ENCODE peak calls at places on chromosomes 4 and X, in nine cellular contexts. B is D341Med; W is IMR-90; F is SW480; E is NB4; U is AG09319; V is stimulated activated CD4-positive, alpha-beta T cell treated with anti-CD3 and anti-CD28 coated beads, TNF-alpha, amount 100 ng/mL, for 4 hours; O is brain microvascular endothelial cell; N is GM23338. R is an unnamed sample.

GRCh38 chr4:28313729-28314713 is 1453.4 kb downstream of the STIM2 start:
- DNase-seq in E (no peak), F (no peak), B (no peak), W (no peak), V (no peak), N (no peak), U (no peak), O (no peak), R (no peak)

GRCh38 chr4:56260320-56260719 is 127.0 kb downstream of the AASDH start:
- DNase-seq in U (no peak), B (no peak), O (no peak), V (no peak), E (no peak), N (no peak), W (no peak), F (no peak), R (no peak)

GRCh38 chr4:183504930-183505555 is at the start of gene ING2:
- DNase-seq in O (peak), U (peak), W (no peak), E (no peak), V (peak), N (peak), F (peak), B (peak), R (peak)

GRCh38 chr4:16205298-16206164 is 20.7 kb downstream of the TAPT1 start:
- DNase-seq in U (no peak), V (no peak), N (peak), E (peak), B (peak), W (no peak), F (peak), O (no peak), R (no peak)

GRCh38 chrX:28628101-28628500 is 40.9 kb downstream of the IL1RAPL1 start:
- DNase-seq in E (no peak), B (no peak), N (no peak), U (no peak), V (no peak), F (no peak), O (no peak), W (no peak), R (no peak)

GRCh38 chr4:657338-658030 is 16.6 kb downstream of the ATP5ME start:
- DNase-seq in V (no peak), B (no peak), E (no peak), F (no peak), N (peak), O (no peak), U (no peak), W (no peak), R (no peak)

GRCh38 chr4:122576261-122577188 is 44.3 kb downstream of the IL21 start:
- DNase-seq in W (peak), U (peak), E (peak), V (no peak), F (peak), O (peak), N (peak), B (peak), R (no peak)

GRCh38 chr4:151422862-151423261 is 13.9 kb downstream of the FHIP1A start:
- DNase-seq in B (no peak), F (no peak), U (no peak), O (no peak), W (no peak), E (no peak), V (no peak), N (no peak), R (no peak)

GRCh38 chr4:13919021-13919441 is 291.5 kb upstream of the BOD1L1 start:
- DNase-seq in W (peak), E (no peak), F (no peak), V (no peak), B (no peak), U (peak), O (peak), N (no peak), R (no peak)

GRCh38 chrX:97089116-97089515 is 205.4 kb downstream of the RPA4 start:
- DNase-seq in F (no peak), W (no peak), O (no peak), N (no peak), E (no peak), V (no peak), B (no peak), U (no peak), R (no peak)

GRCh38 chr4:153637201-153637600 is 46.9 kb upstream of the TLR2 start:
- DNase-seq in E (no peak), B (no peak), W (no peak), N (no peak), U (no peak), V (no peak), O (no peak), F (no peak), R (no peak)

GRCh38 chr4:104860227-104861123 is 286.2 kb upstream of the TET2 start:
- DNase-seq in E (peak), U (no peak), W (peak), B (peak), O (peak), F (peak), N (peak), V (no peak), R (peak)

GRCh38 chrX:97215166-97215565 is 331.5 kb downstream of the RPA4 start:
- DNase-seq in E (no peak), B (no peak), W (peak), F (no peak), O (no peak), N (no peak), V (no peak), U (no peak), R (no peak)

GRCh38 chr4:62661821-62662220 is 1461.7 kb downstream of the ADGRL3 start:
- DNase-seq in N (peak), E (no peak), U (no peak), W (no peak), F (no peak), V (no peak), O (no peak), B (no peak), R (no peak)

GRCh38 chrX:20309796-20310195 is 43.1 kb upstream of the RPS6KA3 start:
- DNase-seq in E (no peak), B (no peak), O (peak), F (no peak), W (peak), V (no peak), U (no peak), N (no peak), R (no peak)

GRCh38 chr4:1053080-1053661 is 41.7 kb downstream of the FGFRL1 start:
- DNase-seq in V (no peak), W (peak), U (peak), O (no peak), F (no peak), E (peak), B (peak), N (no peak), R (no peak)

GRCh38 chr4:102623622-102624021 is 122.5 kb downstream of the NFKB1 start:
- DNase-seq in V (no peak), E (peak), N (peak), O (peak), W (peak), B (peak), F (peak), U (no peak), R (no peak)

R was measured in caudate nucleus.